ENCODE peak calls at places on chromosomes 16 and 17, in seven cellular contexts. R, Z, T, F, Y, L and J are unnamed samples.

GRCh38 chr17:7997186-7997585 is 5.2 kb upstream of the GUCY2D start:
- DNase-seq in R (no peak), Z (no peak), T (no peak), F (peak), Y (peak), L (no peak), J (peak)

GRCh38 chr17:2853722-2854580 is 57.7 kb downstream of the RAP1GAP2 start:
- DNase-seq in R (no peak), Z (no peak), T (no peak), F (no peak), Y (peak), L (no peak), J (no peak)

GRCh38 chr17:4945176-4945943 is 3.0 kb downstream of the PFN1 start:
- DNase-seq in R (peak), Z (no peak), T (peak), F (peak), Y (no peak), L (peak), J (peak)

GRCh38 chr17:30323895-30324319 is 9.9 kb downstream of the TMIGD1 start:
- DNase-seq in R (no peak), Z (no peak), T (peak), F (peak), Y (no peak), L (no peak), J (peak)

GRCh38 chr17:74446551-74447500 is 14.9 kb downstream of the GPRC5C start:
- DNase-seq in R (no peak), Z (peak), T (no peak), F (no peak), Y (no peak), L (no peak), J (peak)

GRCh38 chr17:5422505-5422904 is 2.5 kb downstream of the RPAIN start:
- DNase-seq in R (no peak), Z (no peak), T (peak), F (peak), Y (no peak), L (no peak), J (peak)

GRCh38 chr17:30549864-30550511 is 72.8 kb downstream of the GOSR1 start:
- DNase-seq in R (no peak), Z (no peak), T (no peak), F (no peak), Y (no peak), L (no peak), J (no peak)

GRCh38 chr16:2967211-2967631 is 1.9 kb upstream of the PAQR4 start:
- DNase-seq in R (no peak), Z (no peak), T (no peak), F (no peak), Y (no peak), L (no peak), J (no peak)

GRCh38 chr16:1262210-1262845 is 6.5 kb downstream of the TPSD1 start:
- DNase-seq in R (no peak), Z (no peak), T (no peak), F (no peak), Y (no peak), L (no peak), J (no peak)

DNA sequence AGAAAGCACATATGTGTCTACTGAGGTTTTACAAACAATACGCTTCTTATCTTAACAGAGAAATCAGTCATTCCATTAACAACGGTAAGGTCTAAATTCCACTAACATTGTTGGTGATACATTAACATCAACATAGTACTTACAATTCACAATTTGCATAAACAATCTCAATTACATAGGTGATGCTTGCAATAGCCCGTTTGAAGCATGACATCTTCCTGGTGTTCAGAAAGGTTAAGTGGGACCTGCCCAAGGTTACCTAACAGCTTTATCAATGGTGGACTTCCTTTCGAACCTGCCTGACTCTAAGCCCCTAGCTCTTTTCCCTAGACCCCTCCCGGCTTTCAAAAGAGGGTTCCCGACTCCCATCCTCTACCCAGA is 699 bp downstream of the FAM222B start:
- DNase-seq in R (no peak), Z (no peak), T (no peak), F (no peak), Y (no peak), L (no peak), J (no peak)
- H3K4me3 ChIP-seq in R (peak), Z (peak), T (peak), F (peak), Y (peak), L (peak), J (peak)

GRCh38 chr16:27671410-27671809 is 121.5 kb downstream of the KATNIP start:
- DNase-seq in R (no peak), Z (no peak), T (no peak), F (no peak), Y (no peak), L (no peak), J (no peak)
- TF ChIP-seq CTCF in R (no peak), Z (no peak), T (no peak), F (peak), Y (no peak), L (no peak), J (no peak)

GRCh38 chr16:12900599-12901203 is 697 bp upstream of the SHISA9 start:
- DNase-seq in R (no peak), Z (no peak), T (no peak), F (no peak), Y (no peak), L (no peak), J (no peak)

GRCh38 chr16:12902511-12903324 is 1.3 kb downstream of the SHISA9 start:
- DNase-seq in R (no peak), Z (no peak), T (no peak), F (no peak), Y (peak), L (no peak), J (no peak)

GRCh38 chr16:12901204-12901596 is 198 bp upstream of the SHISA9 start:
- DNase-seq in R (no peak), Z (no peak), T (no peak), F (no peak), Y (peak), L (no peak), J (no peak)

GRCh38 chr16:12903325-12904040 is 2.1 kb downstream of the SHISA9 start:
- DNase-seq in R (no peak), Z (no peak), T (no peak), F (no peak), Y (peak), L (no peak), J (no peak)

DNA sequence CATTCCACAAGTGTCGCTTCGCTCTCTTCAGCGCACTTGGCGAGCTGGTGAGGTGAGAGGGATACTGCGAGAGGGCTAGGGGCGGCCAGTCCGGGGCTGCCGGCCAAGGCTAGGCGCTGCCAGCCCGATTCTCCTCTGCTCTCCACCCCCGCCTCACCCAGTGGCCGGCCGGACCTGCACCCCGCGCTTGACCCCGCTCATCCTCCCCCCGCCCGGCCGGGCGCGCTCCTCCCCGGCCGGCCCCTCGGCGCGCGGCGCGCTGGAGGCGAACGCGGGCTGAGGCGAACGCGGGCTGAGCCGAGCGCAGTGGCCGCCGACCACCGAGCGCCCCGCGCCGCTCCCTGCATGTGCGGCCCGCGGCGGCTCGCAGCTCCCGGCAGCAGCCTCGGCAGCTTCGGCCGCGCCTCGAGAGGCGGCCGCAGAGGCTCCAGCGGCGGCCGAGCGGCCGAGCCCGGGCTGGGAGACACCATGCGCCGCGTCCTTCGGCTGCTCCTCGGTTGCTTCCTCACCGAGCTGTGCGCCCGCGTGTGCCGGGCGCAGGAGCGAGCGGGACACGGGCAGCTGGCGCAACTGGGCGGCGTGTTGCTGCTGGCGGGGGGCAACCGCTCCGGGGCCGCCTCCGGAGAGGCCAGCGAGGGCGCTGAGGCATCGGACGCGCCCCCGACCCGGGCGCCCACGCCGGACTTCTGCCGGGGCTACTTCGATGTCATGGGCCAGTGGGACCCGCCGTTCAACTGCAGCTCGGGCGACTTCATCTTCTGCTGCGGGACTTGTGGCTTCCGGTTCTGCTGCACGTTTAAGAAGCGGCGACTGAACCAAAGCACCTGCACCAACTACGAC is at the start of gene SHISA9:
- DNase-seq in R (no peak), Z (no peak), T (peak), F (no peak), Y (peak), L (no peak), J (no peak)
- H3K4me3 ChIP-seq in R (no peak), Z (peak), T (no peak), F (no peak), Y (peak), L (no peak), J (no peak)

DNA sequence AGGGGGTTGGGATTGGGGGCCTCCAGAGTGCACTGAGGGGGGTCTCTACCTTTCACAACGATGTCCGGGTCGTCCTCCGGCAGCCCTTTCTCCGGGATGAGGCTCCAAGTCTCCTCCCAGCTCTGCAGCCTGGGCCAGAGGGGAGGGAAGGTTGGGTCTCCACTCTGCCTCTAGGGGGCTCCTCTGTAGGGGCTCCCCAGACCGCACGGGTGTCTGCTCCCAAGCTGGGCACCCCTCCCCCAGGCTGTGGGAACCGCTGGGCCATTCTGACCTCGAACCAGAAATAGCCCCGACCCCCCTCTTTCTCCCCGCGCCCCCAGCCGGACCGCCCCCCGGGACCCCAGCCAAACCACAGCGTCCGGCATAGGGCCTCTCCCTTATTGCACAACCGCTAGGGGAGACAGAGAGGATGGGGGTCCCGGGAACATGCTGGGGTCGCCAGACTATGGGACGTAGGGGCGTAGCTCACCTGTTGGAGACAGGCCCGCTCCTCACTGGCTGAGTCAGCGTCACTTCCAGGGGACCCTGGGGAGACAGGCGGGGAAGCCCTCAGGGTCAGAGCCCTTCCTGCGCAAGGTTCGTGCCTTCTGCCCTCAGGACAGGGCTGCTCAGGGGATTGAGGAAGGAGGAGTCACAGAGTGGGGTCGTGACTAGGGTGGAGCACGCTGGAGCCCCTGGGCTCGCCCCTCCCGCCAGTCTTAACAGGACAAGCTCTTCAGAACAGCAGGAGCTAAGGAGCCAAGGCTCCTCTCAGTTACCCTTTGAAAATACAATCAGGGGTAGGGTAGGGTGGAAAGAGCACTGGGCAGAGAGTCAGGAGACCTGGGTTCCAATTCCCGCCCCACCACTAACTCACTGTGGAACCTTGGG is 2.7 kb downstream of the PLEKHH3 start:
- DNase-seq in R (peak), Z (no peak), T (peak), F (no peak), Y (peak), L (no peak), J (peak)
- TF ChIP-seq CTCF in R (no peak), Z (peak), T (peak), F (peak), Y (peak), L (peak), J (peak)